ENCODE peak calls at places on chromosome 16, in ten cellular contexts. One of them, this sample, is unnamed.

GRCh38 chr16:66948034-66948821 is 12.8 kb upstream of the CES3 start:
- DNase-seq in H9: no peak
- DNase-seq in activated CD8-positive, alpha-beta memory T cell treated with anti-CD3 and anti-CD28 coated beads, Interleukin-2, amount 50 U/mL, for 48 hours: no peak
- DNase-seq in CD4-positive, alpha-beta memory T cell: no peak
- DNase-seq in activated T-cell treated with anti-CD3 and anti-CD28 coated beads for 24 hours: no peak
- DNase-seq in central memory CD4-positive, alpha-beta T cell: no peak
- DNase-seq in skeletal muscle cell: no peak
- DNase-seq in NCI-H1048: no peak
- DNase-seq in NCI-H1436: no peak
- DNase-seq in HT1080: no peak
- DNase-seq in this sample: no peak

GRCh38 chr16:35492225-35492624 is 2032.8 kb downstream of the TP53TG3F start:
- DNase-seq in H9: no peak
- DNase-seq in activated CD8-positive, alpha-beta memory T cell treated with anti-CD3 and anti-CD28 coated beads, Interleukin-2, amount 50 U/mL, for 48 hours: no peak
- DNase-seq in CD4-positive, alpha-beta memory T cell: no peak
- DNase-seq in activated T-cell treated with anti-CD3 and anti-CD28 coated beads for 24 hours: no peak
- DNase-seq in central memory CD4-positive, alpha-beta T cell: no peak
- DNase-seq in skeletal muscle cell: no peak
- DNase-seq in NCI-H1048: no peak
- DNase-seq in NCI-H1436: no peak
- DNase-seq in HT1080: peak; percentile 68
- DNase-seq in this sample: no peak

GRCh38 chr16:75265911-75266701 is 14.7 kb upstream of the BCAR1 start:
- DNase-seq in H9: peak; percentile 90
- DNase-seq in activated CD8-positive, alpha-beta memory T cell treated with anti-CD3 and anti-CD28 coated beads, Interleukin-2, amount 50 U/mL, for 48 hours: peak; percentile 70
- DNase-seq in CD4-positive, alpha-beta memory T cell: no peak
- DNase-seq in activated T-cell treated with anti-CD3 and anti-CD28 coated beads for 24 hours: no peak
- DNase-seq in central memory CD4-positive, alpha-beta T cell: no peak
- DNase-seq in skeletal muscle cell: no peak
- DNase-seq in NCI-H1048: no peak
- DNase-seq in NCI-H1436: peak; percentile 45
- DNase-seq in HT1080: peak; percentile 68
- DNase-seq in this sample: no peak

GRCh38 chr16:16185095-16185494 is 38.2 kb downstream of the ABCC6 start:
- DNase-seq in H9: no peak
- DNase-seq in activated CD8-positive, alpha-beta memory T cell treated with anti-CD3 and anti-CD28 coated beads, Interleukin-2, amount 50 U/mL, for 48 hours: no peak
- DNase-seq in CD4-positive, alpha-beta memory T cell: no peak
- DNase-seq in activated T-cell treated with anti-CD3 and anti-CD28 coated beads for 24 hours: no peak
- DNase-seq in central memory CD4-positive, alpha-beta T cell: no peak
- DNase-seq in skeletal muscle cell: no peak
- DNase-seq in NCI-H1048: no peak
- DNase-seq in NCI-H1436: no peak
- DNase-seq in HT1080: no peak
- DNase-seq in this sample: no peak

GRCh38 chr16:69453936-69454335 is 29.5 kb downstream of the CYB5B start:
- DNase-seq in H9: no peak
- DNase-seq in activated CD8-positive, alpha-beta memory T cell treated with anti-CD3 and anti-CD28 coated beads, Interleukin-2, amount 50 U/mL, for 48 hours: no peak
- DNase-seq in CD4-positive, alpha-beta memory T cell: no peak
- DNase-seq in activated T-cell treated with anti-CD3 and anti-CD28 coated beads for 24 hours: no peak
- DNase-seq in central memory CD4-positive, alpha-beta T cell: no peak
- DNase-seq in skeletal muscle cell: no peak
- DNase-seq in NCI-H1048: no peak
- DNase-seq in NCI-H1436: no peak
- DNase-seq in HT1080: no peak
- DNase-seq in this sample: no peak

GRCh38 chr16:68446941-68447675 is 1.2 kb downstream of the SMPD3 start:
- DNase-seq in H9: no peak
- DNase-seq in activated CD8-positive, alpha-beta memory T cell treated with anti-CD3 and anti-CD28 coated beads, Interleukin-2, amount 50 U/mL, for 48 hours: no peak
- DNase-seq in CD4-positive, alpha-beta memory T cell: no peak
- DNase-seq in activated T-cell treated with anti-CD3 and anti-CD28 coated beads for 24 hours: no peak
- DNase-seq in central memory CD4-positive, alpha-beta T cell: no peak
- DNase-seq in skeletal muscle cell: no peak
- DNase-seq in NCI-H1048: no peak
- DNase-seq in NCI-H1436: peak; percentile 25
- DNase-seq in HT1080: no peak
- DNase-seq in this sample: no peak

GRCh38 chr16:2039286-2040030 is 8.2 kb downstream of the NTHL1 start:
- DNase-seq in H9: no peak
- DNase-seq in activated CD8-positive, alpha-beta memory T cell treated with anti-CD3 and anti-CD28 coated beads, Interleukin-2, amount 50 U/mL, for 48 hours: no peak
- DNase-seq in CD4-positive, alpha-beta memory T cell: no peak
- DNase-seq in activated T-cell treated with anti-CD3 and anti-CD28 coated beads for 24 hours: no peak
- DNase-seq in central memory CD4-positive, alpha-beta T cell: no peak
- DNase-seq in skeletal muscle cell: peak; percentile 86
- DNase-seq in NCI-H1048: no peak
- DNase-seq in NCI-H1436: no peak
- DNase-seq in HT1080: no peak
- DNase-seq in this sample: no peak

GRCh38 chr16:27805828-27806351 is 255.9 kb downstream of the KATNIP start:
- DNase-seq in H9: no peak
- DNase-seq in activated CD8-positive, alpha-beta memory T cell treated with anti-CD3 and anti-CD28 coated beads, Interleukin-2, amount 50 U/mL, for 48 hours: no peak
- DNase-seq in CD4-positive, alpha-beta memory T cell: no peak
- DNase-seq in activated T-cell treated with anti-CD3 and anti-CD28 coated beads for 24 hours: no peak
- DNase-seq in central memory CD4-positive, alpha-beta T cell: no peak
- DNase-seq in skeletal muscle cell: no peak
- DNase-seq in NCI-H1048: no peak
- DNase-seq in NCI-H1436: no peak
- DNase-seq in HT1080: no peak
- DNase-seq in this sample: no peak